ENCODE peak calls at places on chromosomes 12 and 14, in five cellular contexts. F is left ventricle myocardium inferior, M is AG04449, J is fibroblast of mammary gland, E is astrocyte of the spinal cord. L is an unnamed sample.

GRCh38 chr14:99384446-99385417 is 95.9 kb downstream of the SETD3 start:
- DNase-seq in M (no peak), E (no peak), J (no peak), F (no peak), L (no peak)

GRCh38 chr12:112261559-112261958 is 120.7 kb downstream of the HECTD4 start:
- DNase-seq in E (no peak), J (no peak), F (no peak), M (no peak), L (peak; percentile 3)

GRCh38 chr12:56947633-56948535 is 9.5 kb downstream of the RDH16 start:
- DNase-seq in M (no peak), E (no peak), J (peak; percentile 7), F (no peak), L (peak; percentile 63)

GRCh38 chr12:79296128-79296527 is 394.6 kb downstream of the PAWR start:
- DNase-seq in J (no peak), M (no peak), F (no peak), E (no peak), L (no peak)

GRCh38 chr12:94111290-94111689 is 37.1 kb upstream of the PLXNC1 start:
- DNase-seq in J (no peak), F (no peak), E (no peak), M (no peak), L (no peak)

GRCh38 chr12:80580254-80580653 is 127.2 kb upstream of the MYF6 start:
- DNase-seq in E (peak; percentile 96), F (no peak), M (peak; percentile 85), J (peak; percentile 97), L (peak; percentile 90)

GRCh38 chr14:81385824-81386223 is 14.3 kb downstream of the STON2 start:
- DNase-seq in F (no peak), J (no peak), E (no peak), M (no peak), L (no peak)

GRCh38 chr14:77339407-77339806 is 18.6 kb downstream of the GSTZ1 start:
- DNase-seq in E (no peak), F (no peak), J (peak; percentile 75), M (no peak), L (no peak)

GRCh38 chr12:126974779-126975178 is 1292.2 kb upstream of the TMEM132C start:
- DNase-seq in J (no peak), M (no peak), E (no peak), F (no peak), L (no peak)

GRCh38 chr12:53047221-53048032 is 2.4 kb upstream of the TNS2 start:
- DNase-seq in E (peak; percentile 86), F (peak; percentile 87), J (peak; percentile 60), M (no peak), L (peak; percentile 82)

GRCh38 chr14:54108481-54109471 is 152.2 kb upstream of the BMP4 start:
- DNase-seq in M (peak; percentile 44), F (no peak), E (peak; percentile 97), J (peak; percentile 53), L (peak; percentile 88)

GRCh38 chr12:2904260-2904659 is 13.6 kb downstream of the TULP3 start:
- DNase-seq in M (no peak), E (no peak), F (no peak), J (no peak), L (no peak)

GRCh38 chr12:9751204-9752144 is 9.2 kb downstream of the CD69 start:
- DNase-seq in M (no peak), J (peak; percentile 30), F (no peak), E (peak; percentile 34), L (peak; percentile 40)

GRCh38 chr12:103128862-103129501 is 171.5 kb downstream of the ASCL1 start:
- DNase-seq in E (no peak), M (no peak), F (no peak), J (no peak), L (no peak)

GRCh38 chr12:10673660-10674384 is at the start of gene STYK1:
- DNase-seq in M (no peak), E (peak; percentile 29), J (peak; percentile 26), F (peak; percentile 34), L (peak; percentile 28)

GRCh38 chr12:110301065-110301806 is 20.2 kb downstream of the ATP2A2 start:
- DNase-seq in E (no peak), F (no peak), J (peak; percentile 76), M (no peak), L (no peak)

GRCh38 chr14:81565441-81566290 is 32.0 kb upstream of the SEL1L start:
- DNase-seq in E (no peak), F (no peak), J (peak; percentile 18), M (no peak), L (peak; percentile 8)

GRCh38 chr12:96587691-96588090 is 98.3 kb downstream of the CFAP54 start:
- DNase-seq in M (no peak), E (peak; percentile 57), J (peak; percentile 71), F (no peak), L (no peak)

GRCh38 chr12:65741662-65742480 is 82.4 kb upstream of the HMGA2 start:
- DNase-seq in M (no peak), F (peak; percentile 26), J (peak; percentile 49), E (peak; percentile 64), L (peak; percentile 68)

GRCh38 chr12:113500662-113501435 is 29.2 kb upstream of the LHX5 start:
- DNase-seq in F (no peak), M (no peak), J (no peak), E (no peak), L (no peak)
- H3K4me3 ChIP-seq in F (no peak overlapping the region), M (no peak overlapping the region), J (no peak overlapping the region), E (no peak overlapping the region), L (no peak overlapping the region)

DNA sequence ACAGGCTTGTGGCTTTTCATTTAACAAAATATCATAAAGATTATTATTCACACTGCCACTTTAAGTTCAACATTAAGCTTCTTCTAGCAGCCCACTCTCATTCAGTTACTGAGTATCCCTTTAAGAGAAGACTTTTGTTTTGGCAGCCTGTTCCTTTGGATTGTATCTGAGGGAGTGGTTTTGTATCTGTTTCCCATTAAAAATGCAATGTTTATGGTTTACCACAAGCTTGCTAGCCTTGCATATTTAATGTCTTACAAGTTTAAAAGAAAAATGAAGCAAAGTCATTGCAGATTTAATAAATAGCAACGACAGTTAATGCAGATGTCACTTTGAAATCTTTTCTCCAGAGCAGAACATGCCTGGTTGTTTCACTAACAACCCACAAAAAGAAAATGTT is 2.0 kb downstream of the DCN start:
- DNase-seq in E (peak; percentile 88), J (peak; percentile 94), M (peak; percentile 66), F (no peak), L (peak; percentile 89)
- H3K4me3 ChIP-seq in E (peak overlapping the region; percentile 54), J (peak overlapping the region; percentile 51), M (peak overlapping the region; percentile 62), F (peak overlapping the region; percentile 56), L (peak overlapping the region; percentile 73)

DNA sequence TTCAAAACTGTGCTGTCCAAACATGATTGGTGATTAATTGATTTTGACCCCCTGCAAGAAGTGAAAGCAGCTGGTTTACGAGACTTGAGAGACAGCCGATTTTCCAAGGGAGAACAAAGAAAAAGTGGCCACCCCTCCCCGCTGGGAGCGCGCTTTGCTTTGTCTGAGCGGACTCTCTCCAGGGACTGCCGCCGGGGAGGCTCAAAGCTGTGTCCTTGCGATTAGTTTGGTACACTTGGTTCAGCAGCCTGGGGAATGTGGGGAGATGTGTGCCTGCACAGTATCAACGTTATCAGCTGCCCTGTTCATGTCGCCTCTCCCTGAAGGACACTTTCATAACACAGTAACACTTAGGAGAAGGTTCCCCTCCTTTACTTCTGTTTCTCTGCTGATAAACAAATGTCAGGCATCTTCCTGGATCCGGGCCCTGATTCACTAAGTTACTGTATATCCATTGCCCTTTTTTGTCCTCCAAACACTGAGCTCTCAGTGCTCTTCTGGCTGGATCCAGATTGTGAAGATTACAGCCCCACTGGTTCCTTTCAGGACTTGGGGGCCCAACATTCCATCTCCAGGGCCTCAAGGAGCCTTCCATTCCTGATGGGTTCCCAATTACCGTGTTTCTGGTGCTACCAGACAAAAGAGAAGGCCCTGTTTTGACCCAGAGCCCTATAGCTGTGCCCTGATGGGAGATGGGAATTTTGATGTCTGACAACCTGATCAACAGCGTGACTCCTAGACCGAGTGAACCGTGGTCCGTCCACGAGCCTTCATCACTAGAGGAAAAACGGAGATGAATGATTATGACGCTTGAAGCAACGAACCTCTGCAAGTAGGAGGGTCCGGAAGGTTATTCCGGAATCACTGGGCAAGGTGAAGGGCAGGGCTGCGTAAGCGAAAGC is 31.7 kb upstream of the TUBA1C start:
- DNase-seq in M (no peak), E (peak; percentile 61), F (peak; percentile 75), J (peak; percentile 31), L (peak; percentile 48)
- H3K4me3 ChIP-seq in M (peak overlapping the region; percentile 1), E (peak overlapping the region; percentile 8), F (peak overlapping the region; percentile 44), J (no peak overlapping the region), L (peak overlapping the region; percentile 22)

DNA sequence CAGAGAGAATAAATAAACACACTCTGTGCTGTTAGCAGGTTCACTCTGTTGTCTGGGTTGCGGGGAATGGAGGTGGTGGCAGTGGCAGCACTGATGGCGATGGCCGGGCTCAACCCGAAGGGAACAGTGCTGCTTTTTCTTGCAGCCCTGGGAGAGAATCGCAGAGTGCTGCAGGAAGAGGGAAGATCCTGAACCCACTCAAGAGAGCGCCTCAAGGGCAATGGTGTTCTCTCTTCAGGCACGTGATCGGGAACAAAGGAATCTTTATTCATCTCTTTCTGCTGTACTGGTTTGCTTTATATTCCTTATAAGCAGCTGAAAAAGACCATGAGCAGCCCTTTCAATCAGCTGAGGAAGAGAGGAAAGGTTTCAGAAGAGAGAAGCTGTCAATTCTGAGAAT is 142.4 kb downstream of the PHLDA1 start:
- DNase-seq in J (no peak), E (no peak), M (no peak), F (no peak), L (no peak)
- H3K4me3 ChIP-seq in J (no peak overlapping the region), E (no peak overlapping the region), M (no peak overlapping the region), F (no peak overlapping the region), L (no peak overlapping the region)

GRCh38 chr12:124506832-124507153 is 60.6 kb downstream of the NCOR2 start:
- DNase-seq in F (no peak), E (no peak), M (no peak), J (no peak), L (no peak)

GRCh38 chr12:124507188-124508109 is 60.0 kb downstream of the NCOR2 start:
- DNase-seq in F (peak; percentile 73), M (no peak), J (peak; percentile 70), E (peak; percentile 75), L (peak; percentile 98)

GRCh38 chr12:124505001-124505818 is 62.2 kb downstream of the NCOR2 start:
- DNase-seq in E (no peak), J (no peak), M (no peak), F (no peak), L (no peak)

GRCh38 chr12:124504273-124505000 is 63.0 kb downstream of the NCOR2 start:
- DNase-seq in E (no peak), M (no peak), F (no peak), J (no peak), L (peak; percentile 90)

DNA sequence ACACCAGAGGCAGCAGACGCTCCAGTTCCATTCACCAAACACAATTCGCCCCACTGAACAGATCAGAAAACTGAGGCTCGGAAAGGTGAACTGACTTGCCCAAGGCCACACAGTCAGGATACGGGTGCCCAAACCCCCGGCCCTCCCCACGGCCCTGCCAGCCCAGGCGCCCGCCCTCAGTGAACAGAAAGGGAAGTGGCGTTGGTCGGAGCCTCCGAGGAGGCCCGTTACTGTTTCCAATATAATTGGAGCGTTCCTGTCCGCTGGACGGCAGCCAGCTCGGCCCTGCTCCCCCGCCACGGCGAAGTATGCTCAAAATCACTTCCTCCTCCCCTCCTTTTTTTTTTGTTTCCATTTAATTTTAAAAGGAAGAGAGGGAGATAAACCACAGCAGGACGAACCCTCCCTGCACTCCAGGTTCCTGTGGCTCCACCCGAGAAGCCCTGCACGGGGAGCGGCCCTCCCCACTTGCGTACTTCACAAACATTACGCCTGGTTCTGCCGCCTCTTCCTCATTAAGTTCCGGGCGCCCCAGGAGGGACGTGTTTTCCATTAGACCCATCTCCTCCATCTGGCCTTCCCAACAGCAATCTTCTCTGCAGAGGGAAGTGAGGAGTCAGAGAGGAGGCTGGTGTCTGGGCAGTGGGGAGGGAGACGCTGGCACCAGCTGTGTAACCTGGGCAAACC is 61.1 kb downstream of the NCOR2 start:
- DNase-seq in E (peak; percentile 86), F (peak; percentile 86), M (no peak), J (peak; percentile 64), L (peak; percentile 92)
- H3K4me3 ChIP-seq in E (no peak overlapping the region), F (peak overlapping the region; percentile 28), M (peak overlapping the region; percentile 32), J (no peak overlapping the region), L (peak overlapping the region; percentile 15)

L was measured in fibroblast of villous mesenchyme.